ENCODE peak calls at places on chromosomes 2 and 18, in four cellular contexts. I, T, U and L are unnamed samples.
A peak's percentile ranks its signal among the peaks of the same experiment; 100 is the strongest.

GRCh38 chr2:20411361-20411894 is 35.4 kb upstream of the RHOB start:
- DNase-seq in U (peak; percentile 96), T (peak; percentile 89), I (peak; percentile 84), L (peak; percentile 69)

GRCh38 chr2:26610504-26611335 is 30.4 kb downstream of the CIB4 start:
- DNase-seq in I (no peak), U (peak; percentile 34), T (no peak), L (peak; percentile 1)

GRCh38 chr2:23073681-23074080 is 311.3 kb upstream of the KLHL29 start:
- DNase-seq in I (no peak), T (no peak), U (no peak), L (no peak)

GRCh38 chr2:231069379-231070054 is 12.8 kb downstream of the PSMD1 start:
- DNase-seq in I (no peak), U (no peak), T (no peak), L (no peak)

GRCh38 chr2:85786865-85787264 is 33.1 kb downstream of the ATOH8 start:
- DNase-seq in I (no peak), T (no peak), U (no peak), L (no peak)

GRCh38 chr18:55234366-55235093 is 275.3 kb upstream of the CCDC68 start:
- DNase-seq in I (peak; percentile 60), T (peak; percentile 60), U (peak; percentile 90), L (peak; percentile 46)

GRCh38 chr2:226977775-226978190 is 141.9 kb downstream of the RHBDD1 start:
- DNase-seq in I (no peak), U (no peak), T (no peak), L (no peak)

GRCh38 chr2:163347982-163348842 is 387.6 kb downstream of the FIGN start:
- DNase-seq in I (peak; percentile 48), U (peak; percentile 71), T (peak; percentile 74), L (no peak)

GRCh38 chr2:123493687-123494086 is 531.4 kb upstream of the CNTNAP5 start:
- DNase-seq in T (no peak), U (no peak), I (no peak), L (no peak)

GRCh38 chr2:62036761-62037250 is 131.3 kb downstream of the COMMD1 start:
- DNase-seq in U (no peak), T (no peak), I (no peak), L (no peak)

GRCh38 chr18:13273800-13274199 is 55.2 kb downstream of the LDLRAD4 start:
- DNase-seq in I (no peak), T (no peak), U (no peak), L (no peak)

GRCh38 chr18:66728951-66729350 is 125.1 kb upstream of the CDH19 start:
- DNase-seq in I (no peak), U (no peak), T (peak; percentile 19), L (no peak)

GRCh38 chr2:38515155-38516074 is 87.3 kb downstream of the HNRNPLL start:
- DNase-seq in T (peak; percentile 44), I (no peak), U (no peak), L (no peak)

GRCh38 chr2:233075141-233075965 is 15.2 kb downstream of the INPP5D start:
- DNase-seq in I (no peak), U (peak; percentile 70), T (no peak), L (peak; percentile 16)

GRCh38 chr2:220147590-220147989 is 520.2 kb downstream of the SLC4A3 start:
- DNase-seq in U (no peak), I (no peak), T (no peak), L (no peak)

DNA sequence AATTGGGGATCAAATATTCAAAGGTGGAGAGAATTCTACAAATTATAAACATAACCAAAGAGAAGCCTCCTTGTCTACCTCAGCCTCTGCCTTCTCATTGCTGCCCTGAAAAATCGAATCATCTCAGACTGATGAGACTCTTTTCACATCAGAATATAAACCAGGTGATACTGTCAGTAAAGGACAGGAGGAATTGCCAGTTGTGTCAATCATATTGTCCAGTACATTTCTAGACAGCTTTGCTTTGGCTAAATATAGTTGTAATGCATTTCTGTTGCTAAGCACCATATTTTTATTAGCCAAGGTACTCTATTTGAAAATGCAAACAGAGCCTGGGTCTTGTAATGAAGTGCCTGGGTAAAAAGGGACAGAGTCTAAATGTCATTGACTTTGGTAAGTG is 92.6 kb upstream of the TLK1 start:
- DNase-seq in T (no peak), U (no peak), I (no peak), L (no peak)
- TF ChIP-seq CTCF in T (no peak), U (no peak), I (no peak), L (no peak)

GRCh38 chr18:48564139-48564538 is 25.3 kb downstream of the CTIF start:
- DNase-seq in T (no peak), U (no peak), I (no peak), L (no peak)
- TF ChIP-seq CTCF in T (no peak), U (no peak), I (no peak), L (no peak)

GRCh38 chr2:202105025-202105424 is 32.0 kb downstream of the KIAA2012 start:
- DNase-seq in T (no peak), U (no peak), I (no peak), L (no peak)

GRCh38 chr2:202108345-202108744 is 35.3 kb downstream of the KIAA2012 start:
- DNase-seq in T (no peak), I (no peak), U (no peak), L (no peak)

GRCh38 chr2:202101049-202101579 is 28.1 kb downstream of the KIAA2012 start:
- DNase-seq in U (no peak), T (no peak), I (no peak), L (no peak)

GRCh38 chr2:202102425-202103005 is 29.5 kb downstream of the KIAA2012 start:
- DNase-seq in T (no peak), I (no peak), U (no peak), L (no peak)

GRCh38 chr2:202104286-202104870 is 31.3 kb downstream of the KIAA2012 start:
- DNase-seq in I (peak; percentile 71), U (peak; percentile 68), T (no peak), L (no peak)
- TF ChIP-seq CTCF in I (peak; percentile 69), U (no peak), T (no peak), L (no peak)

DNA sequence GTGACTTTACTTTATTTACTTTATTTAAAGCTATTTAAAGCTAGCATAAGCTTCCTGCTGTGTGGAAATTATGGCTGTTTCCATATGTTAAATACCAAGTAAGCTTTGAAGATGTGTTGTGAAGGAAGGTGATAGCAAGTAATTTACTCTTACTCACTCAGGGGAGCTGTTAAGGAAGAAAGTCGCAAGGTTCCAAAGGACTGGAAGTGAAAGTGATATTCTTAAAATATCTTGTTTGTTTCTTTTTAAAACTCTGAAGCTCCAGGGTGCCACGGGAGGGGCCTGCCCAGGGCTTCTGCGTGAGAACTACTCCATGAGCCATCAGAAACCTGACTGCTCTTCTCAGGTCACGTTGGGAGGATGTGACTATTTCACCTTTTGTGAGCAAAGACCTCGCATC is 272.9 kb downstream of the NEDD4L start:
- DNase-seq in I (no peak), T (no peak), U (no peak), L (no peak)
- TF ChIP-seq CTCF in I (no peak), T (no peak), U (no peak), L (no peak)

GRCh38 chr2:217185265-217185995 is 325.6 kb upstream of the TNP1 start:
- DNase-seq in I (no peak), U (no peak), T (no peak), L (no peak)

GRCh38 chr2:217184242-217184641 is 324.4 kb upstream of the TNP1 start:
- DNase-seq in T (no peak), U (no peak), I (no peak), L (no peak)

GRCh38 chr2:217183471-217183870 is 323.6 kb upstream of the TNP1 start:
- DNase-seq in U (no peak), T (no peak), I (no peak), L (no peak)

GRCh38 chr2:217186565-217187218 is 326.8 kb upstream of the TNP1 start:
- DNase-seq in I (no peak), U (no peak), T (no peak), L (no peak)

DNA sequence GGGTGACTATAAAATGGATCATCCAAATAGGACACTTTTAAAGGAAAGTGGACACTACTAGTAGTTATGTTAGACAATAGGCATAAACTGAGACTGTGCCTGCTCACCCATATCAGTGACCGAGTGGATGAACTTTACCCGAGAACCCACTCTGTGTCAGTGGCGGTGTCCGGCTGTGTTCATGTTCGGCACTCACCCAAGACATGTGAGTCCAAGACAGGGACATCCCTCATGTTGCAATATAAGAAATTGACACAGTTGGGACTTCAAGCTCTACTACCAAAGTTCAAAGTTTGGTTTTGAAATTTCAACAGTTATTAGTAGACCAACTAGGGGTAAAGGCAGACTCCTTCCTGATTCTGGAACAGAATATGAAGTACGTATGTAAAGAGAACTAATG is 326.3 kb upstream of the TNP1 start:
- DNase-seq in I (no peak), T (no peak), U (no peak), L (no peak)
- TF ChIP-seq CTCF in I (no peak), T (no peak), U (no peak), L (no peak)

DNA sequence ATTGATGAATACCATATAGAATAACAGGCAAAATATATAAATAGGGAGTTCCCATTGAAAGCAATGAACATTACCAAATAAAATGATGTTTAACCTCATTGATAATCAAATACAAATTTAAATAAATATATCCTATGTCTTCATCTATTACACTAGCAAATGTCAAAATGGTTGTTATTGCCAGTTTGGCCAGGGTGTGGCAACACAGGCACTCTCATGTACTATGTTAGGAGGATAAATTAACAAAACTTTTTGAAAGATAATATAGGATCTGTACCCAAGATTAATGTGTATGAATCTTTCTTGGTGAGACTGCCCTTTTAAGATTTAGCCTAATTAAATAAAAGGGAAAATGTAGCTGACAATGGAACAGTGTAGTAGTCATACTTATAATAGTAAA is 659.3 kb downstream of the ERBB4 start:
- DNase-seq in T (no peak), I (no peak), U (no peak), L (no peak)
- TF ChIP-seq CTCF in T (no peak), I (no peak), U (no peak), L (no peak)

DNA sequence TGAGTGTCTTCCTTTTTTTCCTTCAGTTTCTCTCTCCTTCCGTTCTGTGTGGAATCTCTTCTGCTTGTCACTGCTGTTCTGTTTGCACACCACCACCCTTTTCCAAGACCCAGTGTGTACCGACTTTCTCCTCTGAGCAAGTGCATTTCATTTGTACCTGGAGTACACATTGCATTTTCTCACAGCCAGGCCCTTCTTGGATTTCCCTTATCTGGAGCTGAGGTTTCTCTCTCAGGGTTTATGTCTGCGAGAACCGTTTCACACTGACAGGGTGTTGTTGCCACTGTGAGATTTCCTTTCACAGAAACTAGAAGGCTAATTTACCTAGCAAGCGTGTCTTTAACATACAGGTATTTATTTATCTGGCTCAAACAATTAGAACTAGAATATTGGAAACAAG is 26.2 kb downstream of the NCOA1 start:
- DNase-seq in T (no peak), U (no peak), I (no peak), L (peak; percentile 28)
- TF ChIP-seq CTCF in T (no peak), U (no peak), I (no peak), L (no peak)

GRCh38 chr2:118589726-118590125 is 257.7 kb downstream of the EN1 start:
- DNase-seq in U (no peak), T (no peak), I (no peak), L (no peak)
- TF ChIP-seq CTCF in U (no peak), T (no peak), I (no peak), L (no peak)

DNA sequence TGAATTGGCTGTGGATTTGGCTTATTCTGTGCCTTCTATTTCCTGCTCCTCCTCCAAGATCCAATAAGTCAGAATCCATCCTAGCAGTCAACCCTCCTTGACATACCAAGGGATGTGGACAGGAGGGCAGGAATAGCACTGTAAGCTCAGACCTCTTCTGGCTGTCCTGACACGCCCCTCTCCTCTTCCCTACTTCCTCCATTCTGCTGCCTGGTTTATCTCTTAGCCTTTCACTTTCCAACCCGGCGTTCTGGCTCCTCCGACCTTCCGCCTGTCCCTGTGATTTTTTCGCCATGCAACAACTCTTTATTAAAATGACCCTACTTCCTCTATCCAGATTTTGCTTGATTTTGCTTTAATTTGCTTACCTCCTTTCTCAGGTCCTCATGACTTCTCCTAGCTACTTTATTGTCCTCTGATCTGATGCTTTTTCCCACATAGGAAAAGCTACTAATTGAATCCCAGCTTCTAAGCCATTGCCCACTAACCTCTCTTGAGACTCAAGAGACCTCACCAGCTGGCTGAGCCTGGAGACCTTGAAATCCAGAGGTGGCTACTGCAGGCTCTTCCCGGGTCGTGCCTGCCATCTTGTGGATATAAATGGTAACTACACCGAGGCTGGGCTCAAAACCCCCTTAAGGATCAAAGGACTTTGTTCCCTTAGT is 139.6 kb downstream of the AKAIN1 start:
- DNase-seq in I (peak; percentile 52), T (peak; percentile 29), U (peak; percentile 69), L (peak; percentile 22)
- TF ChIP-seq CTCF in I (peak; percentile 81), T (peak; percentile 75), U (no peak), L (peak; percentile 68)